ENCODE peak calls at places on chromosome 18, in seven cellular contexts. X, Z, Y, E, A, I and M are unnamed samples.

GRCh38 chr18:30387401-30387800 is 655.1 kb downstream of the DSC3 start:
- DNase-seq in Z (peak), A (no peak), X (peak), I (no peak), E (no peak), Y (no peak), M (no peak)

GRCh38 chr18:35171315-35171987 is 69.4 kb upstream of the ZNF397 start:
- DNase-seq in A (no peak), Z (no peak), X (no peak), Y (no peak), I (no peak), E (no peak), M (peak)

GRCh38 chr18:31977270-31977872 is 34.4 kb upstream of the TRAPPC8 start:
- DNase-seq in X (no peak), Y (peak), A (peak), E (peak), I (peak), Z (peak), M (peak)

GRCh38 chr18:6057604-6058003 is 162.3 kb upstream of the TMEM200C start:
- DNase-seq in E (no peak), Z (no peak), Y (peak), A (no peak), I (no peak), X (no peak), M (peak)

GRCh38 chr18:50111398-50111797 is 83.5 kb downstream of the MYO5B start:
- DNase-seq in X (no peak), E (no peak), I (no peak), A (no peak), Z (peak), Y (no peak), M (no peak)

GRCh38 chr18:76936877-76937276 is 114.5 kb downstream of the ZNF236 start:
- DNase-seq in I (no peak), A (no peak), X (no peak), Y (no peak), E (no peak), Z (no peak), M (no peak)

GRCh38 chr18:41121116-41121826 is 833.8 kb upstream of the PIK3C3 start:
- DNase-seq in I (no peak), Z (peak), A (no peak), E (no peak), Y (peak), X (no peak), M (no peak)

GRCh38 chr18:48891721-48892120 is 59.0 kb downstream of the SMAD7 start:
- DNase-seq in Z (no peak), Y (no peak), I (no peak), X (no peak), E (no peak), A (no peak), M (no peak)

GRCh38 chr18:37476182-37476581 is 89.4 kb downstream of the CELF4 start:
- DNase-seq in A (peak), E (peak), I (peak), Z (peak), X (no peak), Y (no peak), M (peak)

GRCh38 chr18:12574494-12575185 is 83.3 kb downstream of the SPIRE1 start:
- DNase-seq in A (no peak), Z (no peak), E (no peak), I (no peak), Y (peak), X (no peak), M (no peak)

GRCh38 chr18:13288509-13289138 is 70.1 kb downstream of the LDLRAD4 start:
- DNase-seq in E (no peak), I (no peak), A (no peak), Z (no peak), X (no peak), Y (no peak), M (no peak)

GRCh38 chr18:77300579-77300978 is 50.9 kb downstream of the GALR1 start:
- DNase-seq in X (no peak), I (no peak), A (no peak), Z (no peak), E (no peak), Y (no peak), M (no peak)

GRCh38 chr18:50726960-50727589 is 92.7 kb downstream of the MRO start:
- DNase-seq in X (no peak), A (no peak), E (no peak), Z (no peak), I (no peak), Y (no peak), M (no peak)

GRCh38 chr18:61285777-61286176 is 47.5 kb upstream of the CDH20 start:
- DNase-seq in X (no peak), Y (no peak), Z (no peak), A (no peak), E (no peak), I (no peak), M (no peak)

GRCh38 chr18:957829-958228 is 53.2 kb downstream of the ADCYAP1 start:
- DNase-seq in X (no peak), Y (no peak), Z (no peak), E (no peak), A (no peak), I (no peak), M (no peak)

GRCh38 chr18:42937434-42937833 is 178.1 kb downstream of the RIT2 start:
- DNase-seq in Y (no peak), X (no peak), Z (no peak), E (no peak), A (no peak), I (no peak), M (no peak)

GRCh38 chr18:76977108-76977621 is 154.8 kb downstream of the ZNF236 start:
- DNase-seq in I (no peak), E (no peak), Y (no peak), A (no peak), X (no peak), Z (no peak), M (no peak)

GRCh38 chr18:12476955-12477354 is 69.2 kb downstream of the PRELID3A start:
- DNase-seq in X (no peak), I (no peak), Y (no peak), Z (no peak), E (no peak), A (no peak), M (no peak)

GRCh38 chr18:12121175-12122095 is 27.8 kb downstream of the ANKRD62 start:
- DNase-seq in Z (peak), X (no peak), I (peak), Y (no peak), E (no peak), A (no peak), M (no peak)

GRCh38 chr18:50862401-50862800 is 16.5 kb upstream of the ME2 start:
- DNase-seq in Y (no peak), Z (no peak), E (no peak), I (no peak), X (no peak), A (no peak), M (no peak)

GRCh38 chr18:70019136-70019535 is 71.5 kb upstream of the CD226 start:
- DNase-seq in I (no peak), X (no peak), Y (no peak), E (no peak), Z (no peak), A (no peak), M (no peak)

GRCh38 chr18:67131498-67131897 is 385.0 kb downstream of the DSEL start:
- DNase-seq in Z (no peak), E (no peak), A (no peak), I (no peak), Y (no peak), X (no peak), M (no peak)

GRCh38 chr18:22441638-22442037 is 23.9 kb upstream of the CTAGE1 start:
- DNase-seq in A (no peak), E (no peak), Z (no peak), I (no peak), X (no peak), Y (no peak), M (no peak)

GRCh38 chr18:8351173-8351572 is 258.1 kb upstream of the RAB12 start:
- DNase-seq in I (no peak), A (no peak), Z (no peak), X (no peak), Y (no peak), E (no peak), M (no peak)

GRCh38 chr18:29087616-29088246 is 910.8 kb upstream of the CDH2 start:
- DNase-seq in X (no peak), I (no peak), A (no peak), Z (no peak), E (no peak), Y (peak), M (no peak)